ENCODE peak calls at places on chromosome 14, in six cellular contexts. E is uterus, M is lung, J is left ventricle myocardium inferior, A is Calu3, T is GM20000. D is an unnamed sample.

GRCh38 chr14:74616996-74617700 is 5.1 kb upstream of the LTBP2 start:
- DNase-seq in J (no peak), E (no peak), T (no peak), A (no peak), M (no peak), D (no peak)

GRCh38 chr14:73778736-73779135 is 64.6 kb upstream of the PNMA1 start:
- DNase-seq in M (no peak), E (no peak), J (no peak), A (no peak), T (no peak), D (no peak)

GRCh38 chr14:30550335-30550734 is 8.6 kb upstream of the G2E3 start:
- DNase-seq in M (no peak), J (no peak), A (no peak), T (no peak), E (no peak), D (no peak)

GRCh38 chr14:96905825-96906224 is 108.6 kb downstream of the VRK1 start:
- DNase-seq in A (no peak), T (no peak), E (no peak), J (no peak), M (no peak), D (no peak)

GRCh38 chr14:99253890-99254289 is 18.1 kb downstream of the BCL11B start:
- DNase-seq in E (no peak), M (no peak), T (no peak), J (no peak), A (no peak), D (no peak)

GRCh38 chr14:30389134-30389900 is 169.6 kb upstream of the G2E3 start:
- DNase-seq in M (no peak), E (no peak), A (peak; percentile 24), T (no peak), J (peak; percentile 24), D (no peak)

GRCh38 chr14:79732911-79733310 is 478.4 kb downstream of the DIO2 start:
- DNase-seq in J (no peak), A (no peak), E (no peak), T (no peak), M (no peak), D (no peak)

GRCh38 chr14:91270619-91271018 is 26.1 kb upstream of the GPR68 start:
- DNase-seq in J (no peak), T (no peak), A (no peak), E (no peak), M (no peak), D (no peak)

GRCh38 chr14:96062506-96062905 is 23.3 kb downstream of the C14orf132 start:
- DNase-seq in M (no peak), A (no peak), E (no peak), J (no peak), T (no peak), D (no peak)

GRCh38 chr14:93056166-93056839 is 59.4 kb downstream of the ITPK1 start:
- DNase-seq in T (no peak), E (no peak), M (no peak), J (no peak), A (no peak), D (no peak)

GRCh38 chr14:89401783-89402182 is 15.2 kb downstream of the FOXN3 start:
- DNase-seq in M (no peak), A (no peak), T (no peak), E (no peak), J (no peak), D (no peak)

GRCh38 chr14:94103554-94104165 is 6.9 kb upstream of the IFI27 start:
- DNase-seq in J (no peak), M (no peak), A (no peak), E (no peak), T (no peak), D (no peak)

GRCh38 chr14:67674139-67674479 is 323 bp downstream of the VTI1B start:
- DNase-seq in E (peak; percentile 61), T (peak; percentile 67), M (peak; percentile 62), A (peak; percentile 83), J (peak; percentile 75), D (peak; percentile 64)
- TF ChIP-seq CTCF in E (peak; percentile 28), T (no peak), M (no peak), A (no peak), J (peak; percentile 44), D (no peak)

GRCh38 chr14:70451874-70452273 is at the start of gene ADAM21:
- DNase-seq in T (no peak), M (no peak), J (no peak), E (no peak), A (no peak), D (no peak)
- TF ChIP-seq CTCF in T (no peak), M (no peak), J (no peak), E (no peak), A (no peak), D (no peak)

GRCh38 chr14:21978184-21978998 is 304.8 kb upstream of the OR4E1 start:
- DNase-seq in A (peak; percentile 59), T (peak; percentile 59), M (peak; percentile 31), E (peak; percentile 19), J (no peak), D (peak; percentile 64)
- TF ChIP-seq CTCF in A (peak; percentile 66), T (peak; percentile 79), M (peak; percentile 37), E (peak; percentile 25), J (peak; percentile 66), D (peak; percentile 77)

GRCh38 chr14:58243790-58244555 is 670 bp upstream of the PSMA3 start:
- DNase-seq in E (no peak), A (no peak), M (peak; percentile 39), J (no peak), T (no peak), D (no peak)

GRCh38 chr14:58244556-58245387 is at the start of gene PSMA3:
- DNase-seq in J (peak; percentile 97), E (peak; percentile 98), A (peak; percentile 97), T (peak; percentile 89), M (peak; percentile 99), D (peak; percentile 93)

GRCh38 chr14:58245562-58245961 is 919 bp downstream of the PSMA3 start:
- DNase-seq in A (no peak), J (no peak), T (no peak), E (no peak), M (no peak), D (no peak)

DNA sequence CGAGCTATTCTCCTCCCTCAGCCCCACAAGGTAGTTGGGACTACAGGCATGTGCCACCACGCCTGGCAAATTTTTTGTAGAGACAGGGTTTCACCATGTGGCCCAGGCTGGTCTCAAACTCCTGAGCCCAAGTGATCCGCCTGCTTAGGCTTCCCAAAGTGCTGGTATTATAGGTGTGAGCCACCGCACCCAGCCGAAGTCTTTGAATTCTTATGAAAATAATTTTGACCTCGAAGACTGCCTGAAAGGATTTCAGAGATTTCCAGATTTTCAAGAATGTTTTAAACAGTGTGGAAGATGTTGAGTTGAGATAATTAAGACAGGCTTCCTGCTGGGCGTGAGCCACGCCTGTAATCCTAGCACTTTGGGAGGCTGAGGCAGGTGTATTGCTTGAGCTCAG is 5.0 kb downstream of the PSMA3 start:
- DNase-seq in T (no peak), A (no peak), M (no peak), E (no peak), J (no peak), D (no peak)
- TF ChIP-seq CTCF in T (no peak), A (no peak), M (no peak), E (no peak), J (no peak), D (no peak)

DNA sequence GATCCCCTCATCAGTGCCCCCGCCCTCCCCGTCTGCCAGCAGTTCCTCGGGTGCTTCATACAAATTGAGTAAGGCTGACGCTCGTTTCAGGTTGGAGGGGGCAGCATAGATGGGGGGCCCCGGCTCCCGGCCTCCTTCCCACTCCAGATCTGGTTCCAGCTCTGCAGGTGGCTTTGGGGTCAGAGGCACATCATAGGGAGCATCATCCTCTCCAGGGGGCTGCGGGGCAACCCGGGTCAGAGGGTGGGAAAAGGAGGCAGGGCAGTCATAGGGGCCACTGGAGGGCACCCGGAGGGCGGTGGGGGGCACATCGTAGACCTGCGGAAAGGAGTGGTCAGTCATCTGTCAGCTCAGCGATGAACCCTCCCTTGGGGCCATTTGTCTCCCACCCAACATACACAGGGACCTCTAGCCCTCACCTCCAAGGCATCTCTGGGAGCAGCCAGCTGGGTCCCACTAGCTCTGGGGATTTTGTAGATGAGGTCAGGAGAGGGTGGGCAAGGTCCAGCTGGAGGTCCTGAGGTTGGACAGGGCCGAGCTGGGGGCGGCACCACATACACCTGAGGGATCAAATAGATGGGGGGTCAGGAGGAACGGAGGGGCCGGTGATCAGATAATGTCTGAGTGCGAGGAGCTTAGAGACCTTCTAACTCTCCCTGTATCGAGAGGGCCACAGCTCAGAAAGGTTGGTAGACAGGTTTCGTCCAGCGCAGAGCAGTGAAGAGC is 5.1 kb downstream of the EFS start:
- DNase-seq in M (no peak), T (no peak), A (no peak), J (no peak), E (no peak), D (no peak)
- TF ChIP-seq CTCF in M (no peak), T (no peak), A (no peak), J (no peak), E (no peak), D (no peak)

DNA sequence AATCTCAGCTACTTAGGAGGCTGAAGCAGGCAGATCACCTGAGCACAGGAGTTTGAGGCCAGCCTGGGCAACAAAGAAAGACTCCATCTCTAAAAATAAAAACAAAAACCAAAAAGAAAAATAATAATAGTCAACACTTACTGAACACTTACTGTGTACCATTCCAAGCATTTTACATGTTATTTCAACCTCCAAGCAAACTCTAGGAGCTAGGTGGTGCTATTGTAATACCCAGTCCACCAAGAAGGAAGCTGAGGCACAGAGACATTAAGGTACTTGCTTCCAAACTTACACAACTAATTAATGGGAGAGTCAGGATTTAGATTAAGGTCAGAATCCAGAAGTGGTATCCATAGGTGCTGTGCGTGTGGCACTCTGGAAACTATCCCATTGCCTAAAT is 13.7 kb upstream of the OR6J1 start:
- DNase-seq in J (no peak), T (peak; percentile 36), E (no peak), A (no peak), M (no peak), D (peak; percentile 39)
- TF ChIP-seq CTCF in J (peak; percentile 52), T (peak; percentile 45), E (no peak), A (no peak), M (peak; percentile 35), D (peak; percentile 60)

DNA sequence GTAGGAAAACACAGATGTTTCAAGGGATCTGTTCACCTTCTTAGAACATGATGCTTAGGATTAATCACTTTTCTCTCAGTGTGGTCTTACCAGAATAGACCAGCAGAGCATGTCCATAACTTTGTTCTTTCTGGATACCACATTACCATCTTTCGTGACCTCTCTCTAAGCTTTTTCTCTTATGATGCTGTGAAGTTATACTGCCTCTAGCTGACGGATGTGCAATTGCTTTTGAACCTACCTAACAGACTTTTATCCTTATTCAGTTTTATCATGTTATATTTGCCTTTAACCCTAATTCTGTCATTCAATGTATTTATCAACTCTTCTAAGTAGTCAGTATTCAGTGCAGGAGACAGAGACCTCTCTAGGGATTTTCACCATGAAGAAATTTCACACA is 246.7 kb downstream of the DACT1 start:
- DNase-seq in J (no peak), T (no peak), M (no peak), E (no peak), A (no peak), D (no peak)
- TF ChIP-seq CTCF in J (peak; percentile 25), T (no peak), M (no peak), E (no peak), A (no peak), D (peak; percentile 7)